ENCODE peak calls at places on chromosomes 11 and 22, in six cellular contexts. M is IMR-90, P is breast epithelium, O is Panc1, F is left lung, V is hepatocyte. Q is an unnamed sample.
A peak's percentile ranks its signal among the peaks of the same experiment; 100 is the strongest.

GRCh38 chr22:45529966-45530575 is 27.4 kb downstream of the FBLN1 start:
- DNase-seq in M (peak; percentile 94), P (no peak), O (no peak), F (no peak), V (peak; percentile 40), Q (no peak)

GRCh38 chr11:3001496-3001895 is 9.4 kb upstream of the NAP1L4 start:
- DNase-seq in M (no peak), P (peak; percentile 54), O (no peak), F (no peak), V (no peak), Q (no peak)

GRCh38 chr11:86103808-86104207 is 34.9 kb upstream of the PICALM start:
- DNase-seq in M (peak; percentile 22), P (no peak), O (no peak), F (no peak), V (no peak), Q (peak; percentile 17)

GRCh38 chr22:36606659-36607058 is 77.7 kb upstream of the EIF3D start:
- DNase-seq in M (no peak), P (no peak), O (no peak), F (no peak), V (no peak), Q (no peak)

GRCh38 chr11:120776683-120777010 is 247.3 kb upstream of the TBCEL start:
- DNase-seq in M (no peak), P (no peak), O (no peak), F (no peak), V (no peak), Q (no peak)

GRCh38 chr11:43923327-43924111 is 18.9 kb upstream of the C11orf96 start:
- DNase-seq in M (peak; percentile 92), P (no peak), O (no peak), F (no peak), V (peak; percentile 57), Q (peak; percentile 80)

GRCh38 chr11:19766206-19766605 is 53.6 kb downstream of the NAV2 start:
- DNase-seq in M (peak; percentile 41), P (no peak), O (no peak), F (no peak), V (peak; percentile 57), Q (no peak)

GRCh38 chr11:104799251-104799650 is 99.0 kb downstream of the CASP12 start:
- DNase-seq in M (no peak), P (no peak), O (no peak), F (no peak), V (no peak), Q (no peak)

GRCh38 chr11:122069946-122070345 is 46.1 kb downstream of the BLID start:
- DNase-seq in M (peak; percentile 91), P (no peak), O (no peak), F (peak; percentile 66), V (peak; percentile 79), Q (peak; percentile 91)

GRCh38 chr11:64357446-64357845 is 1.5 kb upstream of the RPS6KA4 start:
- DNase-seq in M (no peak), P (no peak), O (no peak), F (no peak), V (no peak), Q (no peak)

GRCh38 chr11:95101935-95102334 is 12.3 kb downstream of the ENDOD1 start:
- DNase-seq in M (no peak), P (no peak), O (no peak), F (no peak), V (no peak), Q (no peak)

GRCh38 chr11:46671958-46672315 is 28.5 kb downstream of the ARHGAP1 start:
- DNase-seq in M (no peak), P (no peak), O (no peak), F (no peak), V (no peak), Q (no peak)

GRCh38 chr11:68298659-68299516 is 13.5 kb upstream of the LRP5 start:
- DNase-seq in M (no peak), P (no peak), O (no peak), F (no peak), V (peak; percentile 38), Q (no peak)

GRCh38 chr11:68302256-68303054 is 9.9 kb upstream of the LRP5 start:
- DNase-seq in M (peak; percentile 50), P (no peak), O (no peak), F (no peak), V (peak; percentile 74), Q (no peak)

GRCh38 chr11:68297812-68298658 is 14.4 kb upstream of the LRP5 start:
- DNase-seq in M (peak; percentile 48), P (peak; percentile 74), O (no peak), F (peak; percentile 77), V (peak; percentile 89), Q (peak; percentile 83)

GRCh38 chr11:68297494-68297811 is 14.9 kb upstream of the LRP5 start:
- DNase-seq in M (no peak), P (no peak), O (no peak), F (no peak), V (no peak), Q (no peak)

DNA sequence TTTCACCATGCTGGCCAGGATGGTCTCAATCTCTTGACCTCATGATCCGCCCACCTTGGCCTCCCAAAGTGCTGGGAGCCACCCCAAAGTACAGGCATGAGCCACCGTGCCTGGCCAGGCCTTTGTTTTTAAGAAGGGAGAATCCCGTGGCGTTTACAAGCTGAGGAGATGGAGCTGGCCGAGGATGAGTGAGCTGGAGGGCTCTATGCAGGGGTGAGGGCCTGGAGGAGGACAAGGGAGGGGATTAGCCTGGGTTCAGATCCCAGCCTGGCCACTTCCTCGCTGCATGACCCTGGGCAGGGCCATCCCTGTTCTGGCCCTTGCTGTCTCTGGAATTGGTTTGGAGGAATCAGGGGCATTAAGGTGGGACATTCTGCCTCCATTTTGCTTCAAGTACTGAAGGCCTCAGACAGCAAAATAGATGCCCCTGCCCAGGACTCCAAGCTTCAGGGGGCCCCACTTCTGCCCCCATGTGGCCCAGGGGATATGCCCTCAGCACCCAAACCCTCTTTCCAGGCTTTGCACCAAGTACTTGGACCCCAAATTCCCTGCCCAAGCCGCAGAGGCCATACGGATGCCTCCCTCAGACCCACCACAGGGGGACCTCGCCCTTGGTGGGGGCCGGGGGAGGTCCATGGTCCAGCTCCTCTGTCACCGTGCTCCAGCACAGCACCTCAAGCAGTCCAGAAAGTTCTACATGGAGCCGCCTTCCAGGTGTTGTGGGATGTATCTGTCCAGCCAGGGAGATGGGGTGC is 12.1 kb upstream of the LRP5 start:
- DNase-seq in M (no peak), P (no peak), O (no peak), F (no peak), V (no peak), Q (no peak)
- TF ChIP-seq CTCF in M (no peak), P (no peak), O (no peak), F (no peak), V (no peak), Q (no peak)

GRCh38 chr11:12800032-12800671 is 125.9 kb downstream of the TEAD1 start:
- DNase-seq in M (peak; percentile 81), P (no peak), O (no peak), F (no peak), V (peak; percentile 82), Q (peak; percentile 39)

GRCh38 chr11:12797996-12798395 is 123.8 kb downstream of the TEAD1 start:
- DNase-seq in M (no peak), P (no peak), O (no peak), F (no peak), V (no peak), Q (no peak)

GRCh38 chr11:12801976-12802375 is 127.8 kb downstream of the TEAD1 start:
- DNase-seq in M (no peak), P (no peak), O (no peak), F (no peak), V (no peak), Q (no peak)

GRCh38 chr11:12798609-12799011 is 124.4 kb downstream of the TEAD1 start:
- DNase-seq in M (no peak), P (no peak), O (no peak), F (no peak), V (no peak), Q (no peak)

DNA sequence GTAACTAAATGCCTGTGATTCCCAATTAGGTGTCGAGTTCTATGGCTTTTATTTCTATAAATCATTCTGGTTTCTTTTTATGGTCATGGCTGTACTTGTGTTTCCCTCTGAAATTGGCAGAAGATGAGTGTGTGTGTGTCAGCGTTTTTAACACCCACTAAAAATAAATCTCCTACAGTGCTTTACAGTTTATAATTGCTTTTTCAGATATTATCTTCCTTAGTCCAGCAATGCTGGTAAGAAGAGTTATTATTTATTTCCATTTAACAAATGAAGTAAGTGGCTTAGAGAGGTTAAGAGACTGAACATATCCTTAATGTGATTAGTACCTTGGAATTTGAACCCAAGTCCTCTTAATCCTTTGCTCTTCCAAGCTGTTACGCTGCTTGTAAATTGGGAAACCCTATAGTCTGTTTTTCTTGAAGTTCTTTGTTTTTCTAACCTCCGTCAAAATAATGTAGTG is 125.2 kb downstream of the TEAD1 start:
- DNase-seq in M (no peak), P (no peak), O (no peak), F (no peak), V (no peak), Q (peak; percentile 52)
- H3K4me1 ChIP-seq in M (peaks cover 34% of the 10 kb centered on the region), P (no peaks in the 10 kb centered on the region), O (peaks cover 24% of the 10 kb centered on the region), F (peaks cover 20% of the 10 kb centered on the region), V (peaks cover 59% of the 10 kb centered on the region), Q (peaks cover 49% of the 10 kb centered on the region)

DNA sequence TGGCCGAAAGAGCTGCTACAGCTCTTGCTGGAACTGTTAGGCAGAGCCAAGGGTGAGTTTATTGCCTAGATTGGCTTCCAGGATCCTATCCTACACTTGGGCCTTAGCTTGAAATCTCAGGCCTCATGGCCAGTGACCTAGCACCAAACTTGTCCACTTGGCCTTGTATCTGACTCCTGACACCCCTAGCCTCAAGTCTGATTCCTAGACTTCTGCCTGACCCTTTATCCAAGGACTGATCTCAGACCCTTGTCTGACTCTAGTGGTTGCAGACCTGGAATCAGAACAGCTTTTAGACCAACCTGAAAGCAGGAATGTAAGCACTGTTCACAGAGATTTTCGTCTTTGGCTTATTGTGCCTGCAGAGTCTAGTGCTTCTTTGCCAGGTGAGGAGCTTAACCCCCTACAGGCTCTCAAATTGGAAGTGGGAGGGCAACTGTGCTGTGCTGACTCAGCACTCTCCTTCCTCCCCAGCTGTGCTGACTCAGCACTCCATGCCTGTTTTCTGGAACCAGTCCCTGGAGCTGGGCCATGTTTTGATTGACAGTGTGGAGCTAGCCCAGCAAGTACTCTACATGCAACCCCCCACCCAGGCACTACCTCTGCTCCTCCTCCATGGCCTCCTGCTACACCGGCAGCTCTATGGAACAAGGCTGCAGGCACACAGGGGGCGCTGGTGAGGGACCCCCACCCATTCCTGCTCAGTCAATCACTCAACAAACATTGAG is 35.1 kb downstream of the RRP8 start:
- DNase-seq in M (peak; percentile 65), P (peak; percentile 69), O (no peak), F (peak; percentile 56), V (peak; percentile 65), Q (peak; percentile 85)
- TF ChIP-seq CTCF in M (no peak), P (no peak), O (no peak), F (no peak), V (no peak), Q (peak; percentile 31)

DNA sequence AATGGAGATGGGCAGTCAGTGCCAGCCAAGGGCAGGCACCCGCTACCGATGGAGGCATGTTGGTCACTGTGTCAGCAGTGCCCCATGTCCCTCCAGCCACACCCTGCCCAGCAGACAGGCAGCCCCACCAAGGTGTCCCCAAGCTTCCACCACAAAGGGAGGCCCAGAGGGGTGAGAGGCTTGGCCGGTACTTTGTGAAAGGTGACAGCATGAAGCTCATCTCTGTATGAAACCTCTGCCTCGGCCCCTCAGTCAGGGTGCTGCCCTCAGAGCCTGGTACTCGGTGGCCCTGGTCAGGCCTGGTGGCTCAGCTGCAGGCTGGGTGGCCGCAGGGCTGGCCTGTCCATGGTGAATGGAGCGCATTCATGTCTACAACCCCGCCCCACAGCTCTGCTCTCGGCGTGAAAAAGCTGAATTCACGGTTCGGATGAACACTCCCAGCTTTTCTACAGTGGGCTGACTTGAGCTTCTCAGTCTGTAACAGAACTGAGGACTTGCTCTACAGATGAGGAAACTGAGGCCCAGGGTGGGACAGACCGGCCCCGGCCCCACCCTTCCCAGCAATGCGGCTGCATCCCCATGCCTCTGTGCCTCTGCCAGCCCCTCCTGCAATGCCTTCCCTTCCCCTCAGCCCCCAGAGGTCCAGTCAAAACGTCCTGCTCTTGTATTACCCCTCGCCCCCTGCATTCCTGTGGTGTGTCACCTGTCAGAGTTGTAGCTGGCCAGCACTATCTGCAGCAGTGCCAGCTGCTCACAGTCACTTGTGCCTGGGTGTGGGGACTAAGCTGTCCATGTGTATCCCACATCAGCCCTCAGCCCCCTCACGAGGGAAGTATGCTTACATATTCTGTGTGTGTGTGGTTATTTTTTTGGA is 27.7 kb downstream of the RSPH14 start:
- DNase-seq in M (no peak), P (no peak), O (no peak), F (no peak), V (no peak), Q (no peak)
- H3K4me1 ChIP-seq in M (no peaks in the 10 kb centered on the region), P (no peaks in the 10 kb centered on the region), O (no peaks in the 10 kb centered on the region), F (no peaks in the 10 kb centered on the region), V (no peaks in the 10 kb centered on the region), Q (peaks cover 6% of the 10 kb centered on the region)